ENCODE peak calls at places on chromosomes 16 and 17, in four cellular contexts. H, F, B and Y are unnamed samples.

GRCh38 chr16:66731101-66731500 is 20.3 kb downstream of the DYNC1LI2 start:
- DNase-seq in H (no peak), F (no peak), B (no peak), Y (no peak)

GRCh38 chr16:89385712-89386111 is 104.6 kb downstream of the ANKRD11 start:
- DNase-seq in H (no peak), F (no peak), B (no peak), Y (no peak)

GRCh38 chr17:63458478-63458877 is 12.4 kb upstream of the CYB561 start:
- DNase-seq in H (no peak), F (no peak), B (no peak), Y (no peak)

GRCh38 chr17:74433421-74434121 is 1.7 kb downstream of the GPRC5C start:
- DNase-seq in H (peak), F (no peak), B (no peak), Y (peak)

GRCh38 chr16:75306102-75306762 is 54.8 kb upstream of the BCAR1 start:
- DNase-seq in H (peak), F (peak), B (no peak), Y (no peak)

GRCh38 chr16:30503403-30504296 is 22.7 kb downstream of the ZNF768 start:
- DNase-seq in H (no peak), F (no peak), B (no peak), Y (no peak)

GRCh38 chr17:72515291-72516065 is 394.7 kb downstream of the SOX9 start:
- DNase-seq in H (peak), F (no peak), B (no peak), Y (no peak)

GRCh38 chr17:46772879-46773620 is 45.4 kb downstream of the WNT3 start:
- DNase-seq in H (no peak), F (no peak), B (no peak), Y (peak)